ENCODE peak calls at places on chromosomes 3 and 15, in four cellular contexts. I, B, V and U are unnamed samples.

GRCh38 chr3:54426431-54426830 is 304.1 kb downstream of the CACNA2D3 start:
- DNase-seq in I (no peak), V (no peak), B (no peak), U (no peak)

GRCh38 chr3:33787328-33788009 is 11.0 kb upstream of the PDCD6IP start:
- DNase-seq in I (peak), B (no peak), V (peak), U (peak)

GRCh38 chr3:30282052-30282708 is 324.2 kb upstream of the TGFBR2 start:
- DNase-seq in V (no peak), I (no peak), B (no peak), U (no peak)

GRCh38 chr3:114770874-114771273 is 376.2 kb downstream of the ZBTB20 start:
- DNase-seq in I (no peak), B (no peak), V (peak), U (no peak)

GRCh38 chr3:72159487-72159886 is 374.5 kb upstream of the PROK2 start:
- DNase-seq in I (no peak), B (no peak), V (no peak), U (no peak)

GRCh38 chr3:131501949-131502348 is 822 bp downstream of the MRPL3 start:
- DNase-seq in B (no peak), I (peak), V (no peak), U (no peak)

GRCh38 chr3:38746641-38747040 is 69.4 kb downstream of the SCN10A start:
- DNase-seq in I (no peak), V (no peak), B (no peak), U (no peak)

GRCh38 chr3:138284957-138285477 is 44.6 kb downstream of the NME9 start:
- DNase-seq in V (no peak), I (no peak), B (no peak), U (no peak)

GRCh38 chr3:10262027-10262426 is 13.8 kb downstream of the TATDN2 start:
- DNase-seq in B (no peak), I (no peak), V (no peak), U (no peak)

GRCh38 chr3:190024912-190025311 is 95.8 kb downstream of the P3H2 start:
- DNase-seq in B (no peak), I (no peak), V (no peak), U (no peak)

GRCh38 chr15:25767356-25768151 is 95.6 kb downstream of the ATP10A start:
- DNase-seq in V (no peak), B (no peak), I (no peak), U (no peak)

GRCh38 chr15:85564686-85565085 is 184.3 kb downstream of the AKAP13 start:
- DNase-seq in I (no peak), B (no peak), V (no peak), U (no peak)

GRCh38 chr15:94524565-94524964 is 293.2 kb downstream of the MCTP2 start:
- DNase-seq in I (no peak), B (no peak), V (no peak), U (no peak)

GRCh38 chr15:59062985-59063384 is 42.0 kb upstream of the CCNB2 start:
- DNase-seq in B (no peak), I (no peak), V (peak), U (no peak)

GRCh38 chr3:101351834-101352233 is 31.5 kb upstream of the IMPG2 start:
- DNase-seq in V (no peak), B (no peak), I (peak), U (no peak)

GRCh38 chr3:101010316-101010715 is 17.1 kb upstream of the ABI3BP start:
- DNase-seq in V (no peak), B (no peak), I (no peak), U (no peak)

GRCh38 chr15:62606376-62607164 is 436.0 kb upstream of the TPM1 start:
- DNase-seq in B (no peak), V (no peak), I (no peak), U (no peak)

GRCh38 chr15:75834011-75834410 is 9.2 kb upstream of the UBE2Q2 start:
- DNase-seq in I (no peak), V (no peak), B (no peak), U (no peak)

GRCh38 chr3:31977736-31978135 is 3.3 kb downstream of the OSBPL10 start:
- DNase-seq in B (no peak), V (no peak), I (no peak), U (no peak)

GRCh38 chr3:146161725-146162047 is 702 bp upstream of the PLOD2 start:
- DNase-seq in B (no peak), V (no peak), I (no peak), U (no peak)

GRCh38 chr3:15327941-15328340 is 4.4 kb downstream of the SH3BP5 start:
- DNase-seq in I (no peak), V (no peak), B (no peak), U (no peak)

GRCh38 chr3:103813955-103814354 is 1379.1 kb downstream of the ZPLD1 start:
- DNase-seq in I (no peak), V (no peak), B (no peak), U (no peak)

GRCh38 chr3:43024183-43024865 is 45.2 kb downstream of the GASK1A start:
- DNase-seq in I (no peak), B (no peak), V (no peak), U (no peak)

GRCh38 chr3:184513276-184514150 is 48.1 kb upstream of the EPHB3 start:
- DNase-seq in B (peak), I (peak), V (peak), U (peak)

GRCh38 chr15:74130089-74130848 is at the start of gene ISLR2:
- DNase-seq in B (no peak), I (no peak), V (no peak), U (no peak)

GRCh38 chr3:108089544-108089943 is 1.3 kb downstream of the CD47 start:
- DNase-seq in I (no peak), V (no peak), B (no peak), U (no peak)

GRCh38 chr15:38886315-38887163 is 321.9 kb upstream of the RASGRP1 start:
- DNase-seq in I (no peak), V (no peak), B (no peak), U (no peak)

GRCh38 chr3:23539185-23539584 is 266.6 kb upstream of the UBE2E1 start:
- DNase-seq in I (no peak), V (no peak), B (no peak), U (no peak)

GRCh38 chr3:134474956-134475355 is 10.8 kb downstream of the ANAPC13 start:
- DNase-seq in I (no peak), B (no peak), V (no peak), U (no peak)

GRCh38 chr3:177196473-177197040 is 725 bp downstream of the TBL1XR1 start:
- DNase-seq in I (peak), B (no peak), V (peak), U (no peak)

GRCh38 chr3:62159693-62160092 is 213.7 kb downstream of the FEZF2 start:
- DNase-seq in V (no peak), I (no peak), B (no peak), U (no peak)

GRCh38 chr3:158918451-158918850 is 116.6 kb downstream of the MFSD1 start:
- DNase-seq in V (no peak), B (no peak), I (no peak), U (no peak)

GRCh38 chr3:45574067-45574494 is 20.5 kb upstream of the LIMD1 start:
- DNase-seq in I (peak), B (no peak), V (no peak), U (no peak)

GRCh38 chr15:58551764-58552504 is 120.1 kb downstream of the LIPC start:
- DNase-seq in B (no peak), V (no peak), I (peak), U (no peak)

GRCh38 chr3:150000631-150001030 is 29.9 kb upstream of the PFN2 start:
- DNase-seq in B (no peak), I (no peak), V (no peak), U (no peak)

GRCh38 chr3:31077021-31077601 is 182.7 kb upstream of the GADL1 start:
- DNase-seq in B (no peak), V (no peak), I (peak), U (no peak)

GRCh38 chr3:106341090-106341489 is 472.3 kb upstream of the CBLB start:
- DNase-seq in I (no peak), B (no peak), V (no peak), U (no peak)

GRCh38 chr15:68385240-68385561 is 46.8 kb downstream of the ITGA11 start:
- DNase-seq in B (no peak), I (no peak), V (no peak), U (no peak)

GRCh38 chr3:13353936-13354542 is 66.1 kb downstream of the NUP210 start:
- DNase-seq in B (no peak), I (peak), V (no peak), U (no peak)
- TF ChIP-seq SPI1 in B (no peak), I (no peak), V (no peak), U (no peak)

GRCh38 chr3:196650740-196651311 is 11.3 kb downstream of the NRROS start:
- DNase-seq in B (no peak), V (no peak), I (peak), U (no peak)
- TF ChIP-seq POLR2AphosphoS5 in B (no peak), V (peak), I (peak), U (no peak)

DNA sequence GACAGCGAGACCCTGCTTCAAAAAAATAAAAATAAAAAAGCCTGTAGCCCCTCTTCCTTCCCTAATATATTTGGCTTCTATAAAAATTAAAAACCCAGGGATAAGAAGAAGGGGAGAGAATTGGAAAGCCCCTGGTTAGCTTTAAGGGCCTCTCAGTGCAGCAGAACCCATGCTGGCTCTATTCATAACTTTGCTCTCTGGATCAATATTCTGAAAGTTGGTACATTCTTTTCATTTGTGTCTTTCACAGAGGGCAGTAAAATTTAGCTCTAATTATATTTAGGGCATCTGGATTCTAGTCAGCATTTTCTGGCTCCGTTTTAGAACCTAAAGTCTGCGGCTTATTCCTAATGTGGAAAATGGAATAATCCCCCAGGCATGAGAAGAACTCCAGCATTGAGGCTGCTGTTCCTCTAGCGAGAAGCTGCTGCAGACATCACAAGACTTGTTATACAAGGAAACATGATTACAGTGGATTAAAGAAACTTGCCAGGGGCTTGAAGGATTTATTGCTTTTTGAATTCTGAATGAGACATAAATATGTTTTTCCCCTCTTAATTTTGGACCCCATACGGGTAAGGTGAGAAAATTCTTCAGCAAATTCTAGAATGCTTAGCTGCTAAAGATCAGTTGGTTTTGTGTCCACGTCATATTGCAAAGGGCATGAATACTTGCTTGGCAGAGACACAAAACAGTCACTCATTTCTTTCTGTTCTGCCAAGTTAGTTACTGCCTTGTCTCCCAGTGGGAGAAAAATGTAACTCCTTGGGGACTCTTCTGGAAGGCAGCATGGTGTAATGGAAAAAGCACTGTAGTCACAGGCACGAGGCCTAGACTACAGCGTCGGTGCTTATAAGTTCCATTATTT is 177.7 kb downstream of the VGLL4 start:
- DNase-seq in B (no peak), I (no peak), V (no peak), U (no peak)
- TF ChIP-seq SPI1 in B (no peak), I (no peak), V (no peak), U (no peak)

DNA sequence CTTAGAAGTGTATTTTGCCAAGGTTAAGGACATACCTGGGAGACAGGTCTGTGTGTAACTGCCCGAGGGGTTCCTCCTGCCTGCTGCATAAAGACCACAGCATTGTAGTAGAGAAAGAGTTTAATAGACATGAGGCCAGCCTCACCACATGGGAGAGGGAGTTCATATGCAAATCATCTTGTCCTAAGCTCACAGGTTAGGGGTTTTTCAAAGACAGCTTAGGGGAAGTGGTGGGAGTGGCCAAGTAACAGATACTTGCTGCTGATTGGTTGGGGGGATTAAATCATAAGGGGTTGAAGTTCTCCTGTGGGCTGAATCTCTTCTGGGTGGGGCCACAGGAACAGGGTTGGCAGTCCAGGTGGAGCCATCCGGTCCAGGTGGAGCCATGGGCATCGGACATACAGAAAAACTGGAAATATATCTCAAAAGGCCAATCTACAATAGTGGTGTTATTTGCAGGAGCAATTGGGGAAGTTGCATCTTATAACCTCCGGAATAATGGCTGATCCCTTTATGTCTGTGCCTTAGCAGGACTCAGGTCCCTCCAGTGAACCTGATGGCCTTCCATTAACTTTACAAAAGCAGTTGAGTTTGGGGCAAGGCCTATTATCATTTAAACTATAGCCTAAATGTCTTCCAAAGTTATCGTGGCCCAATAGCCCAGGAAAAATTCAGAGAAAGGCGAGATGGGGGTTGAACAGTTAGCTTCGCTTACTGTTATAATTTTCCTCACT is 86.0 kb upstream of the MFGE8 start:
- DNase-seq in I (peak), V (no peak), B (no peak), U (no peak)
- TF ChIP-seq POLR2AphosphoS5 in I (no peak), V (no peak), B (no peak), U (no peak)

GRCh38 chr15:100309984-100310291 is 31.8 kb downstream of the ADAMTS17 start:
- DNase-seq in B (no peak), V (no peak), I (no peak), U (no peak)
- TF ChIP-seq SPI1 in B (no peak), V (no peak), I (no peak), U (no peak)

DNA sequence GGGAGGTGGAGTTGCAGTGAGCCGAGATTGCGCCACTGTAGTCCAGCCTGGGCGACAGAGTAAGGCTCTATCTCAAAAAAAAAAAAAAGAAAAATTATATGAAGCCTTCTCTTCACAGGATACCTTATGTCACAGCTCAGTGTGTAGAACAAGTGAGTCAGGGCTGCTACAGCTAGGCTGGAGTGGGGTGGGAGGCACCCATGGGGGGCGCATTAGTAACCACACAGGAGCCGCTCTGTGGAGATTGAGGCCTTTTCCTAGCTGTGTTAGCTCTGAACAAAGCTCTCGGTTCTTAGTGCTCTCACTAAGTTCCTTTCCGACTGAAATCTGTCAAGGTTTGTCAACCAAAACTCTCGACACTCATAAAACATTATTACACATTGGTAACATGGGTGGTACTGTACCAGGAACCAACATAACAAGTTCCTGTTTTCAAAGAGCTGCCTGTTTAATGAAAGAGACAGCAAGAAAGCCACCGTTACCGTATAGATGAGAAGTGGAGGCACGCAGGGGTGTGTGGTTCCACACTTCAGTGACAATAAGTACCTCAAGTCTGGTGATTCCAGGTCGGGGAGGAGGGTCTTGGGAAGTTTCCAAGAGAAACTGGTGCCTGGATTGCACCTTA is 4.4 kb downstream of the LRRC31 start:
- DNase-seq in V (no peak), I (no peak), B (no peak), U (no peak)
- TF ChIP-seq POLR2AphosphoS5 in V (no peak), I (no peak), B (no peak), U (no peak)